ENCODE peak calls at places on chromosomes 16 and 17, in eight cellular contexts. One of them, this sample, is unnamed.

GRCh38 chr17:55086635-55087058 is 118.1 kb downstream of the STXBP4 start:
- DNase-seq in CD8-positive, alpha-beta T cell: no peak
- DNase-seq in GM23248: peak
- DNase-seq in left ventricle myocardium inferior: no peak
- DNase-seq in AG04450: peak
- DNase-seq in pancreas: no peak
- DNase-seq in PC-3: peak
- DNase-seq in A549: peak
- DNase-seq in this sample: no peak

GRCh38 chr17:50265690-50266306 is 8.5 kb upstream of the TMEM92 start:
- DNase-seq in CD8-positive, alpha-beta T cell: no peak
- DNase-seq in GM23248: no peak
- DNase-seq in left ventricle myocardium inferior: no peak
- DNase-seq in AG04450: no peak
- DNase-seq in pancreas: no peak
- DNase-seq in PC-3: no peak
- DNase-seq in A549: no peak
- DNase-seq in this sample: no peak

GRCh38 chr17:51165680-51166197 is 472 bp upstream of the NME2 start:
- DNase-seq in CD8-positive, alpha-beta T cell: no peak
- DNase-seq in GM23248: peak
- DNase-seq in left ventricle myocardium inferior: no peak
- DNase-seq in AG04450: no peak
- DNase-seq in pancreas: no peak
- DNase-seq in PC-3: no peak
- DNase-seq in A549: no peak
- DNase-seq in this sample: no peak

GRCh38 chr17:78172284-78173024 is 4.1 kb downstream of the SYNGR2 start:
- DNase-seq in CD8-positive, alpha-beta T cell: no peak
- DNase-seq in GM23248: no peak
- DNase-seq in left ventricle myocardium inferior: peak
- DNase-seq in AG04450: no peak
- DNase-seq in pancreas: no peak
- DNase-seq in PC-3: no peak
- DNase-seq in A549: peak
- DNase-seq in this sample: no peak

GRCh38 chr17:50292465-50292864 is 18.2 kb downstream of the TMEM92 start:
- DNase-seq in CD8-positive, alpha-beta T cell: no peak
- DNase-seq in GM23248: no peak
- DNase-seq in left ventricle myocardium inferior: no peak
- DNase-seq in AG04450: no peak
- DNase-seq in pancreas: no peak
- DNase-seq in PC-3: no peak
- DNase-seq in A549: no peak
- DNase-seq in this sample: no peak

GRCh38 chr17:80501739-80502577 is 25.6 kb upstream of the NPTX1 start:
- DNase-seq in CD8-positive, alpha-beta T cell: no peak
- DNase-seq in GM23248: peak
- DNase-seq in left ventricle myocardium inferior: no peak
- DNase-seq in AG04450: no peak
- DNase-seq in pancreas: no peak
- DNase-seq in PC-3: no peak
- DNase-seq in A549: peak
- DNase-seq in this sample: peak

GRCh38 chr17:48547839-48548686 is 3.2 kb upstream of the HOXB2 start:
- DNase-seq in CD8-positive, alpha-beta T cell: no peak
- DNase-seq in GM23248: peak
- DNase-seq in left ventricle myocardium inferior: no peak
- DNase-seq in AG04450: no peak
- DNase-seq in pancreas: no peak
- DNase-seq in PC-3: no peak
- DNase-seq in A549: no peak
- DNase-seq in this sample: no peak

GRCh38 chr16:58222532-58223316 is 24.8 kb upstream of the CSNK2A2 start:
- DNase-seq in CD8-positive, alpha-beta T cell: no peak
- DNase-seq in GM23248: peak
- DNase-seq in left ventricle myocardium inferior: no peak
- DNase-seq in AG04450: no peak
- DNase-seq in pancreas: no peak
- DNase-seq in PC-3: peak
- DNase-seq in A549: peak
- DNase-seq in this sample: no peak

GRCh38 chr17:31078290-31078689 is 16.5 kb upstream of the NF1 start:
- DNase-seq in CD8-positive, alpha-beta T cell: no peak
- DNase-seq in GM23248: no peak
- DNase-seq in left ventricle myocardium inferior: no peak
- DNase-seq in AG04450: no peak
- DNase-seq in pancreas: no peak
- DNase-seq in PC-3: peak
- DNase-seq in A549: peak
- DNase-seq in this sample: no peak

GRCh38 chr17:72503556-72503955 is 382.7 kb downstream of the SOX9 start:
- DNase-seq in CD8-positive, alpha-beta T cell: no peak
- DNase-seq in GM23248: no peak
- DNase-seq in left ventricle myocardium inferior: no peak
- DNase-seq in AG04450: no peak
- DNase-seq in pancreas: no peak
- DNase-seq in PC-3: no peak
- DNase-seq in A549: no peak
- DNase-seq in this sample: no peak

GRCh38 chr16:53142823-53143568 is 88.2 kb downstream of the CHD9 start:
- DNase-seq in CD8-positive, alpha-beta T cell: no peak
- DNase-seq in GM23248: peak
- DNase-seq in left ventricle myocardium inferior: no peak
- DNase-seq in AG04450: no peak
- DNase-seq in pancreas: no peak
- DNase-seq in PC-3: no peak
- DNase-seq in A549: peak
- DNase-seq in this sample: no peak

GRCh38 chr17:13776027-13776551 is 174.4 kb upstream of the HS3ST3A1 start:
- DNase-seq in CD8-positive, alpha-beta T cell: no peak
- DNase-seq in GM23248: peak
- DNase-seq in left ventricle myocardium inferior: peak
- DNase-seq in AG04450: no peak
- DNase-seq in pancreas: no peak
- DNase-seq in PC-3: peak
- DNase-seq in A549: no peak
- DNase-seq in this sample: no peak

GRCh38 chr16:53948326-53948725 is 244.4 kb downstream of the FTO start:
- DNase-seq in CD8-positive, alpha-beta T cell: no peak
- DNase-seq in GM23248: no peak
- DNase-seq in left ventricle myocardium inferior: no peak
- DNase-seq in AG04450: no peak
- DNase-seq in pancreas: no peak
- DNase-seq in PC-3: no peak
- DNase-seq in A549: no peak
- DNase-seq in this sample: no peak

GRCh38 chr16:88885693-88886253 is 19.3 kb upstream of the PABPN1L start:
- DNase-seq in CD8-positive, alpha-beta T cell: no peak
- DNase-seq in GM23248: no peak
- DNase-seq in left ventricle myocardium inferior: no peak
- DNase-seq in AG04450: no peak
- DNase-seq in pancreas: no peak
- DNase-seq in PC-3: no peak
- DNase-seq in A549: no peak
- DNase-seq in this sample: no peak

GRCh38 chr17:71085238-71086033 is 916.1 kb downstream of the KCNJ2 start:
- DNase-seq in CD8-positive, alpha-beta T cell: no peak
- DNase-seq in GM23248: no peak
- DNase-seq in left ventricle myocardium inferior: no peak
- DNase-seq in AG04450: no peak
- DNase-seq in pancreas: peak
- DNase-seq in PC-3: peak
- DNase-seq in A549: peak
- DNase-seq in this sample: no peak

GRCh38 chr16:68445458-68445857 is 2.9 kb downstream of the SMPD3 start:
- DNase-seq in CD8-positive, alpha-beta T cell: no peak
- DNase-seq in GM23248: peak
- DNase-seq in left ventricle myocardium inferior: no peak
- DNase-seq in AG04450: no peak
- DNase-seq in pancreas: peak
- DNase-seq in PC-3: peak
- DNase-seq in A549: peak
- DNase-seq in this sample: peak

GRCh38 chr17:17104036-17104435 is 61.8 kb downstream of the MPRIP start:
- DNase-seq in CD8-positive, alpha-beta T cell: no peak
- DNase-seq in GM23248: no peak
- DNase-seq in left ventricle myocardium inferior: no peak
- DNase-seq in AG04450: no peak
- DNase-seq in pancreas: no peak
- DNase-seq in PC-3: no peak
- DNase-seq in A549: no peak
- DNase-seq in this sample: no peak
- H3K27ac ChIP-seq in CD8-positive, alpha-beta T cell: no peak
- H3K27ac ChIP-seq in GM23248: no peak
- H3K27ac ChIP-seq in left ventricle myocardium inferior: peak
- H3K27ac ChIP-seq in AG04450: peak
- H3K27ac ChIP-seq in pancreas: no peak
- H3K27ac ChIP-seq in PC-3: no peak
- H3K27ac ChIP-seq in A549: no peak
- H3K27ac ChIP-seq in this sample: no peak

GRCh38 chr17:2795412-2796163 is 650 bp upstream of the RAP1GAP2 start:
- DNase-seq in CD8-positive, alpha-beta T cell: no peak
- DNase-seq in GM23248: no peak
- DNase-seq in left ventricle myocardium inferior: no peak
- DNase-seq in AG04450: no peak
- DNase-seq in pancreas: no peak
- DNase-seq in PC-3: no peak
- DNase-seq in A549: no peak
- DNase-seq in this sample: no peak
- H3K4me3 ChIP-seq in CD8-positive, alpha-beta T cell: peak
- H3K4me3 ChIP-seq in GM23248: no peak
- H3K4me3 ChIP-seq in left ventricle myocardium inferior: peak
- H3K4me3 ChIP-seq in AG04450: no peak
- H3K4me3 ChIP-seq in pancreas: peak
- H3K4me3 ChIP-seq in PC-3: no peak
- H3K4me3 ChIP-seq in A549: no peak
- H3K4me3 ChIP-seq in this sample: no peak

GRCh38 chr17:27400991-27401390 is 55.3 kb upstream of the KSR1 start:
- DNase-seq in CD8-positive, alpha-beta T cell: no peak
- DNase-seq in GM23248: no peak
- DNase-seq in left ventricle myocardium inferior: no peak
- DNase-seq in AG04450: no peak
- DNase-seq in pancreas: no peak
- DNase-seq in PC-3: no peak
- DNase-seq in A549: no peak
- DNase-seq in this sample: no peak

GRCh38 chr17:27396045-27396444 is 60.2 kb upstream of the KSR1 start:
- DNase-seq in CD8-positive, alpha-beta T cell: no peak
- DNase-seq in GM23248: no peak
- DNase-seq in left ventricle myocardium inferior: no peak
- DNase-seq in AG04450: no peak
- DNase-seq in pancreas: no peak
- DNase-seq in PC-3: no peak
- DNase-seq in A549: no peak
- DNase-seq in this sample: no peak

GRCh38 chr17:27402943-27403342 is 53.3 kb upstream of the KSR1 start:
- DNase-seq in CD8-positive, alpha-beta T cell: no peak
- DNase-seq in GM23248: no peak
- DNase-seq in left ventricle myocardium inferior: no peak
- DNase-seq in AG04450: no peak
- DNase-seq in pancreas: no peak
- DNase-seq in PC-3: no peak
- DNase-seq in A549: no peak
- DNase-seq in this sample: no peak

GRCh38 chr17:27396941-27397340 is 59.3 kb upstream of the KSR1 start:
- DNase-seq in CD8-positive, alpha-beta T cell: no peak
- DNase-seq in GM23248: peak
- DNase-seq in left ventricle myocardium inferior: no peak
- DNase-seq in AG04450: no peak
- DNase-seq in pancreas: no peak
- DNase-seq in PC-3: peak
- DNase-seq in A549: no peak
- DNase-seq in this sample: peak

GRCh38 chr17:27398691-27399090 is 57.6 kb upstream of the KSR1 start:
- DNase-seq in CD8-positive, alpha-beta T cell: no peak
- DNase-seq in GM23248: no peak
- DNase-seq in left ventricle myocardium inferior: no peak
- DNase-seq in AG04450: no peak
- DNase-seq in pancreas: no peak
- DNase-seq in PC-3: no peak
- DNase-seq in A549: no peak
- DNase-seq in this sample: no peak
- H3K27ac ChIP-seq in CD8-positive, alpha-beta T cell: no peak
- H3K27ac ChIP-seq in GM23248: no peak
- H3K27ac ChIP-seq in left ventricle myocardium inferior: no peak
- H3K27ac ChIP-seq in AG04450: no peak
- H3K27ac ChIP-seq in pancreas: no peak
- H3K27ac ChIP-seq in PC-3: no peak
- H3K27ac ChIP-seq in A549: no peak
- H3K27ac ChIP-seq in this sample: no peak

GRCh38 chr17:63682441-63682840 is 17.5 kb downstream of the LIMD2 start:
- DNase-seq in CD8-positive, alpha-beta T cell: no peak
- DNase-seq in GM23248: no peak
- DNase-seq in left ventricle myocardium inferior: no peak
- DNase-seq in AG04450: no peak
- DNase-seq in pancreas: no peak
- DNase-seq in PC-3: no peak
- DNase-seq in A549: no peak
- DNase-seq in this sample: no peak

GRCh38 chr17:63681530-63681929 is 18.4 kb downstream of the LIMD2 start:
- DNase-seq in CD8-positive, alpha-beta T cell: no peak
- DNase-seq in GM23248: no peak
- DNase-seq in left ventricle myocardium inferior: no peak
- DNase-seq in AG04450: no peak
- DNase-seq in pancreas: no peak
- DNase-seq in PC-3: no peak
- DNase-seq in A549: no peak
- DNase-seq in this sample: no peak

GRCh38 chr17:63676540-63676933 is 23.4 kb downstream of the LIMD2 start:
- DNase-seq in CD8-positive, alpha-beta T cell: no peak
- DNase-seq in GM23248: no peak
- DNase-seq in left ventricle myocardium inferior: no peak
- DNase-seq in AG04450: no peak
- DNase-seq in pancreas: no peak
- DNase-seq in PC-3: no peak
- DNase-seq in A549: no peak
- DNase-seq in this sample: no peak

GRCh38 chr17:63680700-63681099 is 19.2 kb downstream of the LIMD2 start:
- DNase-seq in CD8-positive, alpha-beta T cell: no peak
- DNase-seq in GM23248: no peak
- DNase-seq in left ventricle myocardium inferior: no peak
- DNase-seq in AG04450: no peak
- DNase-seq in pancreas: no peak
- DNase-seq in PC-3: no peak
- DNase-seq in A549: no peak
- DNase-seq in this sample: no peak

DNA sequence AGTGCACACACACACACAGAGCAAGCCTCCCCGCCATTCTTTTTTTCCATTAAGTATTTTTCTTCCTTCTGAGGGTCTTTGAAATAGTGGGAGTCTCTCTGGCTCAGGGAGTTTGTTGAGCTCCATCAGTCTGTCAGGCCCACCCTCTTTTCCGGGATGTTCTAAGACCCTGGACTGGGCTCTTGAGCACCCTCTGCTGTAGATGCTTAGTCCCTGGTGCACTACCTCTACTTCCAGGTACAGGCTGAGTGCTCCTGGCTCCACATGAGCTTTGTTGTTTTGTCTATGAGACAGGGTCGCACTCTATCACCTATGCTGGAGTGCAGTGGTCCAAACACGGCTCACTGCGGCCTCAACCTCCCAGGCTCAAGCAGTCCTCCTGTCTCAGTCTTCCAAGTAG is 20.7 kb downstream of the LIMD2 start:
- DNase-seq in CD8-positive, alpha-beta T cell: no peak
- DNase-seq in GM23248: no peak
- DNase-seq in left ventricle myocardium inferior: no peak
- DNase-seq in AG04450: no peak
- DNase-seq in pancreas: no peak
- DNase-seq in PC-3: no peak
- DNase-seq in A549: no peak
- DNase-seq in this sample: no peak
- H3K4me3 ChIP-seq in CD8-positive, alpha-beta T cell: no peak
- H3K4me3 ChIP-seq in GM23248: no peak
- H3K4me3 ChIP-seq in left ventricle myocardium inferior: no peak
- H3K4me3 ChIP-seq in AG04450: no peak
- H3K4me3 ChIP-seq in pancreas: no peak
- H3K4me3 ChIP-seq in PC-3: no peak
- H3K4me3 ChIP-seq in A549: no peak
- H3K4me3 ChIP-seq in this sample: no peak

This sample was measured in SJSA1.